ENCODE peak calls at places on chromosomes 6 and 20, in seven cellular contexts. P, R, D, K, M, Q and X are unnamed samples.

GRCh38 chr6:151627689-151628444 is 134.1 kb downstream of the CCDC170 start:
- DNase-seq in P (no peak), R (no peak), D (peak; percentile 15), K (peak; percentile 58), M (no peak), Q (no peak), X (no peak)

GRCh38 chr6:107491791-107492674 is 2.1 kb downstream of the SOBP start:
- DNase-seq in P (peak; percentile 52), R (peak; percentile 63), D (no peak), K (peak; percentile 42), M (no peak), Q (no peak), X (peak; percentile 80)

GRCh38 chr6:127173541-127173940 is 55.1 kb downstream of the RSPO3 start:
- DNase-seq in P (no peak), R (no peak), D (no peak), K (no peak), M (no peak), Q (no peak), X (no peak)

GRCh38 chr6:158608221-158608620 is 36.3 kb downstream of the DYNLT1 start:
- DNase-seq in P (no peak), R (no peak), D (no peak), K (no peak), M (no peak), Q (no peak), X (no peak)

GRCh38 chr20:44734938-44735337 is 10.7 kb upstream of the KCNK15 start:
- DNase-seq in P (peak; percentile 82), R (no peak), D (peak; percentile 38), K (no peak), M (no peak), Q (no peak), X (no peak)

GRCh38 chr6:40362859-40363258 is 224.3 kb downstream of the LRFN2 start:
- DNase-seq in P (no peak), R (no peak), D (no peak), K (no peak), M (no peak), Q (no peak), X (no peak)

GRCh38 chr6:135939216-135939610 is 87.7 kb downstream of the PDE7B start:
- DNase-seq in P (no peak), R (no peak), D (peak; percentile 46), K (no peak), M (no peak), Q (no peak), X (no peak)

GRCh38 chr20:25054995-25055629 is 2.8 kb downstream of the ACSS1 start:
- DNase-seq in P (peak; percentile 70), R (no peak), D (no peak), K (no peak), M (peak; percentile 62), Q (no peak), X (no peak)

GRCh38 chr6:157966990-157967389 is 14.7 kb upstream of the SYNJ2 start:
- DNase-seq in P (no peak), R (no peak), D (peak; percentile 65), K (no peak), M (peak; percentile 4), Q (no peak), X (no peak)

GRCh38 chr6:152240983-152241766 is 396.0 kb downstream of the SYNE1 start:
- DNase-seq in P (no peak), R (no peak), D (no peak), K (no peak), M (no peak), Q (no peak), X (no peak)

GRCh38 chr6:42099340-42100028 is 42.9 kb downstream of the C6orf132 start:
- DNase-seq in P (peak; percentile 46), R (no peak), D (peak; percentile 59), K (peak; percentile 78), M (no peak), Q (no peak), X (no peak)

GRCh38 chr6:82980086-82980485 is 85.6 kb downstream of the UBE3D start:
- DNase-seq in P (peak; percentile 89), R (no peak), D (no peak), K (peak; percentile 62), M (no peak), Q (no peak), X (no peak)

GRCh38 chr6:37515712-37516075 is 16.0 kb upstream of the CCDC167 start:
- DNase-seq in P (no peak), R (no peak), D (no peak), K (no peak), M (no peak), Q (no peak), X (no peak)

GRCh38 chr6:116405663-116406329 is 35.0 kb downstream of the DSE start:
- DNase-seq in P (peak; percentile 74), R (no peak), D (no peak), K (peak; percentile 70), M (no peak), Q (no peak), X (no peak)

GRCh38 chr6:167130712-167131684 is 8.1 kb downstream of the CCR6 start:
- DNase-seq in P (no peak), R (no peak), D (no peak), K (no peak), M (peak; percentile 79), Q (no peak), X (no peak)

GRCh38 chr20:821083-822065 is 12.1 kb upstream of the FAM110A start:
- DNase-seq in P (no peak), R (no peak), D (no peak), K (no peak), M (no peak), Q (no peak), X (no peak)